ENCODE peak calls at places on chromosomes 11 and 22, in ten cellular contexts. B is colonic mucosa, H is upper lobe of right lung, Q is Karpas-422, U is pancreas, Z is esophagus squamous epithelium, K is lung, J is IMR-90, O is cardiac muscle cell, W is trophoblast cell. I is an unnamed sample. For H3K4me1, the result is how much of the 10 kb centered on the place peaks cover.

GRCh38 chr11:130220311-130221030 is 60.9 kb downstream of the ST14 start:
- DNase-seq in B (no peak), H (peak), Q (no peak), U (no peak), Z (no peak), K (peak), J (no peak), O (no peak), W (no peak), I (no peak)

GRCh38 chr22:41905411-41906202 is 9.3 kb downstream of the SHISA8 start:
- DNase-seq in B (no peak), H (no peak), Q (no peak), U (no peak), Z (no peak), K (no peak), J (no peak), O (no peak), W (no peak), I (no peak)

GRCh38 chr11:46906596-46906995 is 11.8 kb downstream of the LRP4 start:
- DNase-seq in B (no peak), H (no peak), Q (no peak), U (no peak), Z (no peak), K (no peak), J (peak), O (no peak), W (no peak), I (no peak)

GRCh38 chr22:43909708-43910107 is 13.9 kb upstream of the PNPLA3 start:
- DNase-seq in B (no peak), H (no peak), Q (no peak), U (no peak), Z (no peak), K (no peak), J (no peak), O (no peak), W (no peak), I (no peak)

GRCh38 chr11:1388763-1389102 is 1.0 kb upstream of the BRSK2 start:
- DNase-seq in B (no peak), H (no peak), Q (no peak), U (peak), Z (no peak), K (no peak), J (no peak), O (no peak), W (no peak), I (no peak)

GRCh38 chr22:48492371-48493320 is 1335.0 kb downstream of the BRD1 start:
- DNase-seq in B (peak), H (peak), Q (peak), U (peak), Z (no peak), K (peak), J (peak), O (peak), W (peak), I (no peak)

GRCh38 chr11:12087075-12087775 is 23.2 kb upstream of the MICAL2 start:
- DNase-seq in B (peak), H (no peak), Q (no peak), U (no peak), Z (no peak), K (no peak), J (peak), O (peak), W (peak), I (no peak)

GRCh38 chr11:12693485-12694181 is 19.4 kb downstream of the TEAD1 start:
- DNase-seq in B (peak), H (peak), Q (no peak), U (no peak), Z (no peak), K (no peak), J (peak), O (peak), W (no peak), I (no peak)

GRCh38 chr11:132284611-132285010 is 914.2 kb downstream of the NTM start:
- DNase-seq in B (no peak), H (no peak), Q (no peak), U (no peak), Z (no peak), K (no peak), J (no peak), O (no peak), W (no peak), I (no peak)

GRCh38 chr11:117970400-117971024 is 15.7 kb upstream of the IL10RA start:
- DNase-seq in B (peak), H (peak), Q (no peak), U (no peak), Z (no peak), K (peak), J (no peak), O (peak), W (no peak), I (no peak)

GRCh38 chr11:118437736-118438125 is 1.4 kb downstream of the KMT2A start:
- DNase-seq in B (peak), H (no peak), Q (no peak), U (peak), Z (no peak), K (peak), J (peak), O (no peak), W (no peak), I (no peak)

GRCh38 chr22:29071261-29072045 is 1.4 kb upstream of the KREMEN1 start:
- DNase-seq in B (peak), H (peak), Q (no peak), U (peak), Z (no peak), K (no peak), J (peak), O (peak), W (peak), I (no peak)

GRCh38 chr11:127044535-127044934 is 44.0 kb upstream of the KIRREL3 start:
- DNase-seq in B (no peak), H (no peak), Q (no peak), U (no peak), Z (no peak), K (no peak), J (no peak), O (no peak), W (no peak), I (no peak)

GRCh38 chr11:133149698-133150097 is 382.6 kb downstream of the OPCML start:
- DNase-seq in B (no peak), H (no peak), Q (no peak), U (no peak), Z (no peak), K (no peak), J (no peak), O (no peak), W (no peak), I (no peak)

GRCh38 chr11:76770642-76771445 is 12.3 kb upstream of the TSKU start:
- DNase-seq in B (peak), H (no peak), Q (no peak), U (no peak), Z (no peak), K (no peak), J (peak), O (peak), W (peak), I (no peak)

GRCh38 chr11:75522645-75523044 is 3.1 kb downstream of the GDPD5 start:
- DNase-seq in B (no peak), H (no peak), Q (no peak), U (no peak), Z (no peak), K (no peak), J (no peak), O (no peak), W (no peak), I (no peak)

GRCh38 chr11:46948378-46949131 is 12.0 kb downstream of the CSTPP1 start:
- DNase-seq in B (peak), H (no peak), Q (no peak), U (no peak), Z (no peak), K (no peak), J (peak), O (peak), W (no peak), I (no peak)

GRCh38 chr22:32897400-32897799 is 95.9 kb downstream of the TIMP3 start:
- DNase-seq in B (no peak), H (no peak), Q (no peak), U (no peak), Z (no peak), K (no peak), J (peak), O (peak), W (peak), I (no peak)

GRCh38 chr22:38202437-38203089 is 769 bp downstream of the MAFF start:
- DNase-seq in B (peak), H (peak), Q (peak), U (peak), Z (peak), K (peak), J (peak), O (peak), W (no peak), I (no peak)

GRCh38 chr11:59076876-59077571 is 9.1 kb upstream of the GLYATL1B start:
- DNase-seq in B (no peak), H (no peak), Q (peak), U (no peak), Z (no peak), K (no peak), J (no peak), O (no peak), W (no peak), I (no peak)

GRCh38 chr11:45100338-45100737 is 46.1 kb upstream of the PRDM11 start:
- DNase-seq in B (peak), H (no peak), Q (peak), U (no peak), Z (no peak), K (peak), J (peak), O (peak), W (no peak), I (no peak)

GRCh38 chr22:42621505-42622002 is 6.9 kb upstream of the POLDIP3 start:
- DNase-seq in B (peak), H (peak), Q (peak), U (peak), Z (no peak), K (peak), J (peak), O (peak), W (peak), I (peak)

GRCh38 chr22:46696225-46696518 is 41.9 kb downstream of the CERK start:
- DNase-seq in B (no peak), H (no peak), Q (no peak), U (no peak), Z (no peak), K (no peak), J (no peak), O (no peak), W (no peak), I (no peak)

GRCh38 chr22:41369089-41369745 is 12.5 kb upstream of the TEF start:
- DNase-seq in B (no peak), H (no peak), Q (no peak), U (no peak), Z (no peak), K (no peak), J (no peak), O (no peak), W (no peak), I (no peak)

GRCh38 chr11:44300881-44301855 is 8.8 kb downstream of the ALX4 start:
- DNase-seq in B (no peak), H (no peak), Q (no peak), U (no peak), Z (no peak), K (no peak), J (no peak), O (peak), W (peak), I (no peak)

GRCh38 chr11:94787798-94788197 is 19.6 kb downstream of the AMOTL1 start:
- DNase-seq in B (no peak), H (no peak), Q (no peak), U (peak), Z (no peak), K (no peak), J (no peak), O (no peak), W (no peak), I (no peak)

GRCh38 chr11:68327586-68328370 is 15.4 kb downstream of the LRP5 start:
- DNase-seq in B (no peak), H (no peak), Q (no peak), U (no peak), Z (no peak), K (no peak), J (no peak), O (no peak), W (no peak), I (no peak)
- H3K4me1 ChIP-seq in B (under half), H (half or more), Q (under half), U (under half), Z (half or more), K (under half), J (under half), O (under half), W (under half), I (under half)

GRCh38 chr11:112280268-112281126 is 19.8 kb upstream of the PLET1 start:
- DNase-seq in B (peak), H (peak), Q (peak), U (peak), Z (no peak), K (peak), J (peak), O (peak), W (peak), I (peak)
- H3K4me3 ChIP-seq in B (peak), H (peak), Q (peak), U (peak), Z (peak), K (peak), J (peak), O (peak), W (no peak), I (peak)

DNA sequence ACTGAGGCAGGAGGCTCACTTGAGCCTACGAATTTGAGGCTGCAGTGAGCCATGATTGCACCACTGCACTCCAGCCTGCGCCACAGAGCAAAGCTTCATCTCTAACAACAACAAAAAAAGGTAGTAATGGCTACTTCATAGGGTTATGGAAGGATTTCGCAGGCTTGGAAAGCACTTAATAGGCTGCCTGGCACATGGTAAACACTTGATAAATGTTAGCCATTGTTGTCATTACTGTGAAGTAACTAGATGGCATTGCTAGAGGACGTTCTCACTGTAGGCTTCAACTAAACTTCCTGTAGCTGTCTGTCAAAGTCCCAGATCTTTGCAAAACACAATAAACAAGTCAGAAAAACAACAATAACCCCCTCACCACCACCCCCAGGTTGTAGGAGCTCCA is 357.2 kb upstream of the NARS2 start:
- DNase-seq in B (no peak), H (no peak), Q (no peak), U (no peak), Z (no peak), K (no peak), J (no peak), O (no peak), W (no peak), I (no peak)
- H3K27ac ChIP-seq in B (no peak), H (no peak), Q (no peak), U (no peak), Z (no peak), K (no peak), J (no peak), O (no peak), W (no peak), I (no peak)

DNA sequence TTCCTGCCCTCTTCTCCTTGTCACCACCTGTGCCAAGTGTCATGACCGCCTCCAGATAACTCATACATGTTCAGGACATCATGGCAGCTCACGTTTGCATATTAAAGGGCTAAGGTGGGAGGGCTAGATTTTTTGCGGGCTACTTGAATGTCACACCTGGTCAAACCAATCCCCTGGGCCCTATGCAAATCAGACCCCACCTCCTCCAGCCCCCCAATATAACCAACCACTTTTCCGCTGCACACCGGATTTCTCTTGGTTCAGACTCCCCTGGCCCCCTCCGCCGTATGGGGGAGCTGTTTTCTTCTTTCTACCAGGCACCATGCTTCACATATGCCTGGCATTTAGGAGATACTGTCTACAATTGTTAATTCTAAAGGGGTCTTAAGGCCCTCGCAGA is 12.6 kb downstream of the UPB1 start:
- DNase-seq in B (no peak), H (no peak), Q (peak), U (no peak), Z (no peak), K (no peak), J (no peak), O (no peak), W (no peak), I (peak)
- H3K4me1 ChIP-seq in B (under half), H (under half), Q (half or more), U (under half), Z (under half), K (under half), J (under half), O (under half), W (under half), I (under half)